ENCODE peak calls at places on chromosome 22, in nine cellular contexts. A is A549, E is tibial nerve, Q is IMR-90, V is Peyer's patch, S is sigmoid colon, W is GM12891, R is breast epithelium, Z is ovary. K is an unnamed sample.

GRCh38 chr22:24140357-24140756 is 40.9 kb upstream of the SUSD2 start:
- DNase-seq in A (no peak), E (no peak), Q (peak), V (no peak), S (no peak), W (no peak), R (no peak), Z (no peak), K (no peak)

GRCh38 chr22:45460288-45461109 is 42.2 kb upstream of the FBLN1 start:
- DNase-seq in A (no peak), E (peak), Q (peak), V (no peak), S (peak), W (no peak), R (no peak), Z (peak), K (no peak)

GRCh38 chr22:30717331-30717921 is 22.8 kb downstream of the OSBP2 start:
- DNase-seq in A (peak), E (no peak), Q (peak), V (no peak), S (no peak), W (no peak), R (no peak), Z (no peak), K (peak)

GRCh38 chr22:18056161-18056666 is 21.6 kb upstream of the PEX26 start:
- DNase-seq in A (peak), E (no peak), Q (peak), V (peak), S (no peak), W (no peak), R (no peak), Z (no peak), K (peak)

GRCh38 chr22:40236131-40236665 is 58.5 kb downstream of the TNRC6B start:
- DNase-seq in A (no peak), E (no peak), Q (no peak), V (no peak), S (no peak), W (no peak), R (no peak), Z (no peak), K (no peak)

GRCh38 chr22:35377735-35378134 is 3.2 kb upstream of the HMOX1 start:
- DNase-seq in A (no peak), E (no peak), Q (no peak), V (no peak), S (no peak), W (no peak), R (no peak), Z (no peak), K (no peak)

GRCh38 chr22:43887391-43887790 is 4.4 kb downstream of the PNPLA5 start:
- DNase-seq in A (no peak), E (no peak), Q (no peak), V (no peak), S (peak), W (no peak), R (no peak), Z (no peak), K (no peak)

GRCh38 chr22:45911601-45912271 is 65.2 kb downstream of the WNT7B start:
- DNase-seq in A (peak), E (no peak), Q (no peak), V (no peak), S (no peak), W (no peak), R (peak), Z (peak), K (no peak)

GRCh38 chr22:34111210-34111824 is 191.0 kb upstream of the LARGE1 start:
- DNase-seq in A (peak), E (no peak), Q (no peak), V (peak), S (peak), W (peak), R (no peak), Z (peak), K (peak)

GRCh38 chr22:44909241-44909640 is 100.6 kb downstream of the PHF21B start:
- DNase-seq in A (no peak), E (no peak), Q (no peak), V (no peak), S (peak), W (no peak), R (no peak), Z (no peak), K (no peak)

GRCh38 chr22:43526951-43527350 is 115.1 kb downstream of the MPPED1 start:
- DNase-seq in A (no peak), E (no peak), Q (no peak), V (no peak), S (peak), W (no peak), R (no peak), Z (no peak), K (no peak)

GRCh38 chr22:45009881-45010531 is at the start of gene PHF21B:
- DNase-seq in A (peak), E (no peak), Q (peak), V (no peak), S (peak), W (no peak), R (no peak), Z (peak), K (peak)

GRCh38 chr22:28018461-28018927 is 99.4 kb upstream of the PITPNB start:
- DNase-seq in A (no peak), E (peak), Q (no peak), V (no peak), S (peak), W (no peak), R (no peak), Z (peak), K (no peak)

GRCh38 chr22:26172389-26172990 is 3.2 kb downstream of the SEZ6L start:
- DNase-seq in A (peak), E (no peak), Q (peak), V (no peak), S (no peak), W (peak), R (no peak), Z (no peak), K (peak)

GRCh38 chr22:45997077-45997774 is 20.3 kb upstream of the WNT7B start:
- DNase-seq in A (no peak), E (peak), Q (peak), V (peak), S (peak), W (peak), R (peak), Z (peak), K (peak)

GRCh38 chr22:44261861-44262595 is 50.7 kb downstream of the SHISAL1 start:
- DNase-seq in A (no peak), E (no peak), Q (no peak), V (no peak), S (peak), W (no peak), R (no peak), Z (no peak), K (no peak)

GRCh38 chr22:45216133-45217003 is 24.3 kb downstream of the KIAA0930 start:
- DNase-seq in A (no peak), E (no peak), Q (peak), V (no peak), S (no peak), W (no peak), R (no peak), Z (no peak), K (no peak)

GRCh38 chr22:17692841-17693240 is 54.3 kb downstream of the BCL2L13 start:
- DNase-seq in A (no peak), E (no peak), Q (no peak), V (no peak), S (no peak), W (no peak), R (no peak), Z (no peak), K (no peak)

GRCh38 chr22:44211946-44212930 is 31.5 kb downstream of the PARVG start:
- DNase-seq in A (no peak), E (no peak), Q (peak), V (no peak), S (peak), W (no peak), R (no peak), Z (no peak), K (no peak)

GRCh38 chr22:44026066-44026629 is 2.0 kb downstream of the PARVB start:
- DNase-seq in A (no peak), E (no peak), Q (no peak), V (no peak), S (no peak), W (no peak), R (no peak), Z (no peak), K (no peak)

GRCh38 chr22:31248965-31249940 is 37.2 kb downstream of the LIMK2 start:
- DNase-seq in A (no peak), E (no peak), Q (no peak), V (no peak), S (peak), W (no peak), R (peak), Z (peak), K (no peak)

GRCh38 chr22:48340191-48340590 is 1487.5 kb downstream of the BRD1 start:
- DNase-seq in A (no peak), E (no peak), Q (no peak), V (no peak), S (peak), W (no peak), R (no peak), Z (no peak), K (no peak)

GRCh38 chr22:34903416-34903815 is 162.5 kb upstream of the ISX start:
- DNase-seq in A (no peak), E (no peak), Q (no peak), V (no peak), S (no peak), W (no peak), R (no peak), Z (no peak), K (no peak)

GRCh38 chr22:40036591-40037225 is 42.0 kb downstream of the FAM83F start:
- DNase-seq in A (peak), E (no peak), Q (peak), V (peak), S (peak), W (peak), R (no peak), Z (peak), K (peak)

GRCh38 chr22:31106651-31107205 is 640 bp downstream of the SELENOM start:
- DNase-seq in A (peak), E (no peak), Q (peak), V (no peak), S (peak), W (no peak), R (no peak), Z (peak), K (no peak)

GRCh38 chr22:40216041-40216756 is 38.5 kb downstream of the TNRC6B start:
- DNase-seq in A (no peak), E (no peak), Q (no peak), V (peak), S (no peak), W (no peak), R (no peak), Z (no peak), K (no peak)

GRCh38 chr22:38316340-38317236 is 645 bp downstream of the CSNK1E start:
- DNase-seq in A (peak), E (peak), Q (peak), V (peak), S (peak), W (peak), R (peak), Z (peak), K (peak)

GRCh38 chr22:38318792-38319773 is 1.9 kb upstream of the CSNK1E start:
- DNase-seq in A (no peak), E (no peak), Q (no peak), V (no peak), S (no peak), W (no peak), R (no peak), Z (no peak), K (no peak)

GRCh38 chr22:38315801-38316339 is 1.4 kb downstream of the CSNK1E start:
- DNase-seq in A (no peak), E (no peak), Q (no peak), V (peak), S (no peak), W (no peak), R (no peak), Z (no peak), K (no peak)

GRCh38 chr22:38317237-38317994 is at the start of gene CSNK1E:
- DNase-seq in A (peak), E (peak), Q (peak), V (peak), S (peak), W (peak), R (peak), Z (peak), K (peak)

DNA sequence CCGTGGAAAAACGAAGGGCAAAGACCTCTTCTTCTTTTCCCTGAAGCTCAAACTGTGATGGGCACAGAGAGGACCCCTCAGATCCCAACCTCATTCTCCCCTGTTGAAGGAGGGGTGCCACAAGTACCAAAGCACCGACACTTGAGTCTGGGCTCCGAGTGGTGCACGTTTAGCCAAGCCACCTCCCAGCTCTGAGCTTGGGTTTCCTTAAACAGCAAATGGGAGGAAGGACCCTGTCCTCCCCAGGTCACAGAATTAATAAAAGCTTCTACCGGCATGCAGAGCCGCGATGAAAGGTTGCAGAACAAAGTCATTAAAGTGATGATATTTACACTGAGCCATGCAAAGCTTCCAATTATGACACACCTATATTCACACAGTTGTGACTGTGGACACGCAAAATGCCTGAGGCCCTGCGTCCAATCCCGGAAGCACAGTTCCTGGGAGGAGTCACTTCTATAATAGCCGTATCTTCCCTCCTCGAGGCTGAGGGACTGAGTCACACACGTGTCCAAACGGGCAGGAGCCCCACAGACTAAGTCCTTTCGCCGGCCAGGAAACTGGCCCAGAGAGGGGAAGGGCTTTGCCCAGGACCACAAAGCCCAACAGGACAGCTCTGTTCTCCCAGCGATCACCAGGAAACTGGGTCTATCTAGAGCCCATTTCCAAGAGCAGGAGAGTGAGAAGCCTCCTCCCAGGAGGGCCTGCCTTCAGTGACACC is 922 bp upstream of the CSNK1E start:
- DNase-seq in A (peak), E (peak), Q (peak), V (no peak), S (peak), W (no peak), R (peak), Z (peak), K (peak)
- TF ChIP-seq POLR2A in A (no peak), E (peak), Q (peak), V (peak), S (no peak), W (no peak), R (no peak), Z (no peak), K (no peak)

GRCh38 chr22:20427945-20428417 is 9.6 kb downstream of the SCARF2 start:
- DNase-seq in A (no peak), E (no peak), Q (no peak), V (no peak), S (peak), W (no peak), R (no peak), Z (no peak), K (no peak)
- TF ChIP-seq POLR2A in A (no peak), E (no peak), Q (no peak), V (no peak), S (no peak), W (no peak), R (no peak), Z (no peak), K (no peak)

GRCh38 chr22:47148956-47149748 is 386.7 kb downstream of the TBC1D22A start:
- DNase-seq in A (no peak), E (no peak), Q (no peak), V (no peak), S (no peak), W (no peak), R (no peak), Z (no peak), K (no peak)
- TF ChIP-seq POLR2A in A (no peak), E (no peak), Q (no peak), V (no peak), S (no peak), W (no peak), R (no peak), Z (no peak), K (no peak)

GRCh38 chr22:50191041-50191740 is 5.5 kb downstream of the TRABD start:
- DNase-seq in A (no peak), E (no peak), Q (no peak), V (peak), S (no peak), W (no peak), R (no peak), Z (no peak), K (no peak)

GRCh38 chr22:50189184-50189848 is 3.6 kb downstream of the TRABD start:
- DNase-seq in A (no peak), E (no peak), Q (no peak), V (peak), S (no peak), W (no peak), R (no peak), Z (no peak), K (no peak)

GRCh38 chr22:50189849-50190181 is 4.1 kb downstream of the TRABD start:
- DNase-seq in A (no peak), E (no peak), Q (no peak), V (no peak), S (no peak), W (no peak), R (no peak), Z (no peak), K (no peak)

GRCh38 chr22:50192056-50192824 is 6.5 kb downstream of the TRABD start:
- DNase-seq in A (no peak), E (no peak), Q (peak), V (peak), S (no peak), W (no peak), R (no peak), Z (no peak), K (no peak)

GRCh38 chr22:50190182-50190951 is 4.7 kb downstream of the TRABD start:
- DNase-seq in A (peak), E (peak), Q (no peak), V (peak), S (peak), W (peak), R (peak), Z (peak), K (no peak)
- TF ChIP-seq POLR2A in A (peak), E (no peak), Q (no peak), V (peak), S (no peak), W (peak), R (no peak), Z (no peak), K (no peak)

GRCh38 chr22:41408665-41409064 is 26.9 kb downstream of the TEF start:
- DNase-seq in A (no peak), E (no peak), Q (no peak), V (no peak), S (no peak), W (no peak), R (no peak), Z (no peak), K (no peak)
- TF ChIP-seq POLR2A in A (no peak), E (no peak), Q (no peak), V (no peak), S (no peak), W (no peak), R (no peak), Z (no peak), K (no peak)

GRCh38 chr22:50293441-50294318 is 13.8 kb downstream of the PLXNB2 start:
- DNase-seq in A (peak), E (no peak), Q (peak), V (no peak), S (no peak), W (no peak), R (peak), Z (no peak), K (peak)
- TF ChIP-seq POLR2A in A (no peak), E (no peak), Q (no peak), V (peak), S (no peak), W (no peak), R (no peak), Z (no peak), K (peak)

GRCh38 chr22:36775966-36776669 is at the start of gene IFT27:
- DNase-seq in A (peak), E (peak), Q (peak), V (peak), S (peak), W (peak), R (peak), Z (peak), K (peak)
- TF ChIP-seq POLR2A in A (peak), E (peak), Q (peak), V (no peak), S (peak), W (no peak), R (no peak), Z (peak), K (peak)

DNA sequence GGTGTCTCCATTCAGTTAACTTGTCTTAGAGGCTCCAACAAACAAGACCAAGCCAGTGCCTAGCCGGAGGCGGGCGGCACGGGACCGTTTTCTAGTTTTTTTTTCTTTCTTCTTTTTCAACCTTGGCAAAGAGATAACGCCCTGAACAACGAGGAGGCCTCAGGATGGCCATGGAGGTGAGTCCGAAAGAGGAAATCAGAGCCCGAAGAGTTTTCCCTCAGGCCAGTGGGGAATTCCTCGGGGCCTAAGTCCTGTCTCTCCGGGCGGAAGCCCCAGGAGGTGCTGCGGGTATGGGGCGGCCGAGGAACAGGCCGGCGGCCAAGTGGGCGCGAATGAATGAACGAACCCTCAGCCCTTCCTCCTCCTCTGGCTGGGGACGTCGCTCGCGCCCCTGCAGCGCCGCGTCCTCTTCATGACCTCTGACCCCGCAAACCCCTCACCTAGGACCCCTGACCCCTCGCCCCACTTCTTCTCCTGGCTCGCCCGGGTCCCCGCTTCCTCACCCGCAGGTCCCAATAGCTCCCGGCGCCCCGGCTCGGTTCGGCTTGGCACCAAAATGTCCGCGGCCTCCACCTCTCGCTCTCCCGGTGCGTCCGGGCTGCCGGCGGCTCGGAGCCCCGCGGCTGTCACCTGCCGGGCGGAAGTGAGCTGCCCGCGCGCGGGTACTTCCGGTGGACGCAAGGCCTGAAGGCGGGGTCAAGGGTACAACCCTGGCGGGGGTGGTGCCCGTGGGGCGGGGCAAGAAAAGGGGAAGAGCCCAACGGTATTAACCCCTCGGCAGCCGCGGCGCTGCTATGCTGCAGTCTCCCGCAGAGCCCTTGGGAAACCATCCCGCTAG is at the start of gene AP1B1:
- DNase-seq in A (peak), E (peak), Q (peak), V (peak), S (peak), W (peak), R (peak), Z (peak), K (peak)
- TF ChIP-seq POLR2A in A (peak), E (peak), Q (no peak), V (peak), S (no peak), W (peak), R (no peak), Z (peak), K (peak)

GRCh38 chr22:22717723-22718122 is 73.3 kb downstream of the GGTLC2 start:
- DNase-seq in A (no peak), E (no peak), Q (no peak), V (no peak), S (no peak), W (no peak), R (no peak), Z (no peak), K (no peak)

GRCh38 chr22:22720724-22721261 is 76.4 kb downstream of the GGTLC2 start:
- DNase-seq in A (no peak), E (no peak), Q (no peak), V (peak), S (no peak), W (no peak), R (no peak), Z (no peak), K (no peak)

GRCh38 chr22:22716136-22716535 is 71.7 kb downstream of the GGTLC2 start:
- DNase-seq in A (no peak), E (no peak), Q (no peak), V (no peak), S (no peak), W (no peak), R (no peak), Z (no peak), K (no peak)

GRCh38 chr22:22721681-22722309 is 77.4 kb downstream of the GGTLC2 start:
- DNase-seq in A (no peak), E (no peak), Q (peak), V (peak), S (no peak), W (no peak), R (no peak), Z (peak), K (no peak)

DNA sequence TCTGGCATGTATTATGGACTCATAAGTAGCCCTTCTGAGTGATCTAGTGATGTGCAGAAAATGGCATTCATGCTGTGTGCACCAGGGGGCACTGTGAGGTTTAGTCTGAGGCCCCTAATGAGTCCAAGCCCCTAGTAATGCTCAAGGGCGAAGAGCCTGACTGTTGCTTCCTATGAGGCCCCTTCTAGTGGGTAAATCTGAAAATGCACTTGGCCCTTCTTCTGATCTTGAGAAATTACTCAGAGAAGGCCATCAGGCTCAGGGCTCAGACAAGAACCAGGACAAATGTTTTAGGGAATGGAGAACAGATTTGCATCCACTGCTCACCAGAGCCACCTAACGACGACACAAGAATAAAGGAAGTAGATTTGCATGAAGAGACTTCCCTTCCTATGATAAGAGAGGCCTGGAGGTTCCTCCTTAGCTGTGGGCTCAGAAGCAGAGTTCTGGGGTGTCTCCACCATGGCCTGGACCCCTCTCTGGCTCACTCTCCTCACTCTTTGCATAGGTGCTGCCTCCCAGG is 75.8 kb downstream of the GGTLC2 start:
- DNase-seq in A (peak), E (no peak), Q (peak), V (peak), S (no peak), W (no peak), R (no peak), Z (no peak), K (no peak)
- TF ChIP-seq POLR2A in A (no peak), E (no peak), Q (no peak), V (no peak), S (no peak), W (no peak), R (no peak), Z (no peak), K (no peak)